ENCODE peak calls at places on chromosomes 4 and X, in eight cellular contexts. Q is HTR-8/SVneo; U is T-helper 2 cell; Z is RPMI7951; E is stimulated activated naive CD8-positive, alpha-beta T cell treated with anti-CD3 and anti-CD28 coated beads, Interleukin-15, Interleukin-2, amounts not matched to agents 100 U/mL and 50 U/mL, for 24 hours; W is ELR; S is NCI-H345; T is hippocampal formation. V is an unnamed sample.

GRCh38 chr4:4289575-4289929 is 402 bp downstream of the LYAR start:
- DNase-seq in Q (no peak), U (no peak), Z (no peak), E (no peak), W (peak), S (no peak), T (peak), V (no peak)

GRCh38 chr4:122456228-122457106 is at the start of gene IL2:
- DNase-seq in Q (no peak), U (no peak), Z (no peak), E (no peak), W (no peak), S (no peak), T (no peak), V (no peak)

GRCh38 chr4:112170451-112170993 is 25.3 kb downstream of the FAM241A start:
- DNase-seq in Q (peak), U (no peak), Z (peak), E (no peak), W (peak), S (no peak), T (no peak), V (no peak)

GRCh38 chr4:1579834-1580686 is 104.1 kb downstream of the FAM53A start:
- DNase-seq in Q (peak), U (peak), Z (peak), E (peak), W (peak), S (peak), T (no peak), V (no peak)

GRCh38 chr4:10461091-10461849 is 4.0 kb upstream of the ZNF518B start:
- DNase-seq in Q (peak), U (peak), Z (peak), E (peak), W (peak), S (no peak), T (no peak), V (peak)

GRCh38 chr4:101421393-101421792 is 74.1 kb upstream of the PPP3CA start:
- DNase-seq in Q (peak), U (no peak), Z (peak), E (no peak), W (no peak), S (no peak), T (no peak), V (no peak)

GRCh38 chrX:133294126-133294525 is 76.0 kb upstream of the TFDP3 start:
- DNase-seq in Q (no peak), U (no peak), Z (no peak), E (no peak), W (no peak), S (no peak), T (no peak), V (no peak)

GRCh38 chr4:119139822-119140252 is 4.2 kb downstream of the MYOZ2 start:
- DNase-seq in Q (no peak), U (no peak), Z (no peak), E (no peak), W (no peak), S (no peak), T (peak), V (no peak)

GRCh38 chr4:140300271-140300970 is 73.0 kb upstream of the SCOC start:
- DNase-seq in Q (peak), U (no peak), Z (peak), E (peak), W (peak), S (peak), T (no peak), V (no peak)

GRCh38 chrX:13828392-13828791 is 11.5 kb upstream of the GPM6B start:
- DNase-seq in Q (no peak), U (no peak), Z (no peak), E (no peak), W (no peak), S (no peak), T (no peak), V (no peak)

GRCh38 chr4:121900132-121900983 is 30.1 kb upstream of the BBS7 start:
- DNase-seq in Q (peak), U (no peak), Z (peak), E (peak), W (peak), S (peak), T (peak), V (no peak)

GRCh38 chrX:68878977-68879376 is 50.2 kb downstream of the EFNB1 start:
- DNase-seq in Q (no peak), U (no peak), Z (no peak), E (no peak), W (no peak), S (no peak), T (no peak), V (no peak)

GRCh38 chr4:152956167-152956566 is 20.0 kb downstream of the FHDC1 start:
- DNase-seq in Q (no peak), U (no peak), Z (no peak), E (no peak), W (no peak), S (no peak), T (no peak), V (no peak)

GRCh38 chrX:64152857-64153256 is 52.7 kb downstream of the AMER1 start:
- DNase-seq in Q (no peak), U (no peak), Z (no peak), E (no peak), W (no peak), S (no peak), T (no peak), V (no peak)

GRCh38 chrX:133988010-133988409 is 2.6 kb upstream of the GPC3 start:
- DNase-seq in Q (no peak), U (no peak), Z (no peak), E (no peak), W (no peak), S (no peak), T (no peak), V (no peak)

GRCh38 chr4:99383833-99384392 is 31.4 kb upstream of the ADH1C start:
- DNase-seq in Q (no peak), U (no peak), Z (peak), E (no peak), W (no peak), S (no peak), T (no peak), V (no peak)

GRCh38 chrX:38462257-38462656 is 99.1 kb upstream of the TSPAN7 start:
- DNase-seq in Q (no peak), U (no peak), Z (no peak), E (no peak), W (no peak), S (no peak), T (no peak), V (no peak)

GRCh38 chr4:182880387-182881356 is 36.5 kb downstream of the DCTD start:
- DNase-seq in Q (no peak), U (no peak), Z (peak), E (no peak), W (no peak), S (no peak), T (no peak), V (no peak)

GRCh38 chr4:51995647-51996046 is 24.5 kb downstream of the LRRC66 start:
- DNase-seq in Q (no peak), U (no peak), Z (no peak), E (no peak), W (no peak), S (no peak), T (no peak), V (no peak)

GRCh38 chr4:184932343-184932742 is 85.9 kb upstream of the HELT start:
- DNase-seq in Q (no peak), U (no peak), Z (no peak), E (no peak), W (no peak), S (no peak), T (no peak), V (no peak)

GRCh38 chr4:167688660-167689142 is 403.6 kb upstream of the ANXA10 start:
- DNase-seq in Q (no peak), U (no peak), Z (peak), E (no peak), W (no peak), S (no peak), T (no peak), V (no peak)

GRCh38 chr4:110129544-110129943 is 68.9 kb downstream of the ELOVL6 start:
- DNase-seq in Q (no peak), U (no peak), Z (no peak), E (no peak), W (no peak), S (no peak), T (no peak), V (no peak)

GRCh38 chr4:2416564-2417195 is 1.8 kb downstream of the ZFYVE28 start:
- DNase-seq in Q (no peak), U (no peak), Z (peak), E (peak), W (no peak), S (no peak), T (no peak), V (no peak)

GRCh38 chr4:85725727-85726170 is 250.8 kb downstream of the ARHGAP24 start:
- DNase-seq in Q (no peak), U (no peak), Z (peak), E (no peak), W (no peak), S (no peak), T (peak), V (no peak)

GRCh38 chrX:25084446-25084845 is 68.7 kb upstream of the ARX start:
- DNase-seq in Q (no peak), U (no peak), Z (no peak), E (no peak), W (no peak), S (no peak), T (no peak), V (no peak)

GRCh38 chr4:128924951-128925350 is 115.5 kb downstream of the JADE1 start:
- DNase-seq in Q (no peak), U (no peak), Z (no peak), E (no peak), W (peak), S (no peak), T (no peak), V (no peak)

GRCh38 chr4:7735395-7735794 is 204.3 kb downstream of the AFAP1 start:
- DNase-seq in Q (no peak), U (no peak), Z (no peak), E (no peak), W (no peak), S (no peak), T (no peak), V (no peak)

GRCh38 chrX:17876135-17876534 is 15.0 kb upstream of the RAI2 start:
- DNase-seq in Q (no peak), U (no peak), Z (peak), E (no peak), W (no peak), S (no peak), T (no peak), V (no peak)

GRCh38 chr4:56658410-56659003 is 22.6 kb downstream of the HOPX start:
- DNase-seq in Q (no peak), U (no peak), Z (no peak), E (no peak), W (peak), S (no peak), T (no peak), V (no peak)

GRCh38 chr4:9987749-9988346 is 33.4 kb downstream of the SLC2A9 start:
- DNase-seq in Q (no peak), U (no peak), Z (no peak), E (no peak), W (no peak), S (no peak), T (no peak), V (no peak)

GRCh38 chr4:94636004-94636403 is 121.8 kb upstream of the BMPR1B start:
- DNase-seq in Q (no peak), U (no peak), Z (peak), E (no peak), W (no peak), S (no peak), T (no peak), V (no peak)

GRCh38 chr4:78602334-78602733 is 50.8 kb downstream of the ANXA3 start:
- DNase-seq in Q (no peak), U (no peak), Z (no peak), E (no peak), W (no peak), S (no peak), T (no peak), V (no peak)

GRCh38 chr4:31045151-31045550 is 325.0 kb downstream of the PCDH7 start:
- DNase-seq in Q (no peak), U (no peak), Z (no peak), E (no peak), W (no peak), S (peak), T (no peak), V (no peak)

GRCh38 chr4:87848622-87849351 is 16.0 kb downstream of the MEPE start:
- DNase-seq in Q (no peak), U (no peak), Z (peak), E (peak), W (peak), S (peak), T (peak), V (peak)

GRCh38 chr4:76305971-76306881 is at the start of gene STBD1:
- DNase-seq in Q (peak), U (no peak), Z (peak), E (peak), W (peak), S (peak), T (no peak), V (peak)

GRCh38 chr4:1870578-1871443 is at the start of gene NSD2:
- DNase-seq in Q (peak), U (peak), Z (peak), E (peak), W (peak), S (peak), T (peak), V (peak)

GRCh38 chr4:105389167-105389566 is 84.7 kb downstream of the PPA2 start:
- DNase-seq in Q (no peak), U (no peak), Z (no peak), E (no peak), W (peak), S (no peak), T (no peak), V (no peak)

GRCh38 chr4:183201331-183201730 is 102.3 kb downstream of the WWC2 start:
- DNase-seq in Q (no peak), U (no peak), Z (peak), E (no peak), W (peak), S (no peak), T (no peak), V (no peak)

V was measured in anterior cingulate cortex.